ENCODE peak calls at places on chromosome 19, in nine cellular contexts. One of them, this sample, is unnamed. For H3K36me3, the result is how much of the 10 kb centered on the place peaks cover.

GRCh38 chr19:46659151-46660007 is 1.6 kb downstream of the DACT3 start:
- DNase-seq in esophagus muscularis mucosa: no peak
- DNase-seq in breast epithelium: no peak
- DNase-seq in endothelial cell of umbilical vein: no peak
- DNase-seq in SK-N-SH: peak
- DNase-seq in H1: peak
- DNase-seq in transverse colon: peak
- DNase-seq in HCT116: no peak
- DNase-seq in upper lobe of left lung: peak
- DNase-seq in this sample: no peak

GRCh38 chr19:45154064-45154827 is 6.5 kb downstream of the NKPD1 start:
- DNase-seq in H1: no peak
- DNase-seq in SK-N-SH: no peak
- DNase-seq in breast epithelium: no peak
- DNase-seq in upper lobe of left lung: no peak
- DNase-seq in HCT116: peak
- DNase-seq in transverse colon: no peak
- DNase-seq in esophagus muscularis mucosa: no peak
- DNase-seq in endothelial cell of umbilical vein: peak
- DNase-seq in this sample: no peak

GRCh38 chr19:32543107-32543900 is 37.7 kb upstream of the PDCD5 start:
- DNase-seq in breast epithelium: no peak
- DNase-seq in transverse colon: no peak
- DNase-seq in HCT116: no peak
- DNase-seq in endothelial cell of umbilical vein: no peak
- DNase-seq in SK-N-SH: no peak
- DNase-seq in upper lobe of left lung: no peak
- DNase-seq in H1: no peak
- DNase-seq in esophagus muscularis mucosa: no peak
- DNase-seq in this sample: no peak

GRCh38 chr19:13013649-13014048 is 18.4 kb downstream of the NFIX start:
- DNase-seq in transverse colon: no peak
- DNase-seq in HCT116: no peak
- DNase-seq in endothelial cell of umbilical vein: no peak
- DNase-seq in upper lobe of left lung: no peak
- DNase-seq in breast epithelium: no peak
- DNase-seq in esophagus muscularis mucosa: no peak
- DNase-seq in SK-N-SH: no peak
- DNase-seq in H1: no peak
- DNase-seq in this sample: no peak

GRCh38 chr19:48967346-48968178 is 2.5 kb downstream of the FTL start:
- DNase-seq in esophagus muscularis mucosa: no peak
- DNase-seq in HCT116: no peak
- DNase-seq in H1: no peak
- DNase-seq in upper lobe of left lung: no peak
- DNase-seq in breast epithelium: no peak
- DNase-seq in SK-N-SH: no peak
- DNase-seq in transverse colon: peak
- DNase-seq in endothelial cell of umbilical vein: no peak
- DNase-seq in this sample: no peak

GRCh38 chr19:11560404-11560988 is 1.5 kb upstream of the ELOF1 start:
- DNase-seq in transverse colon: peak
- DNase-seq in esophagus muscularis mucosa: no peak
- DNase-seq in HCT116: peak
- DNase-seq in H1: peak
- DNase-seq in breast epithelium: no peak
- DNase-seq in SK-N-SH: peak
- DNase-seq in endothelial cell of umbilical vein: peak
- DNase-seq in upper lobe of left lung: no peak
- DNase-seq in this sample: peak

GRCh38 chr19:47897857-47898256 is 11.7 kb upstream of the SULT2A1 start:
- DNase-seq in endothelial cell of umbilical vein: no peak
- DNase-seq in esophagus muscularis mucosa: no peak
- DNase-seq in SK-N-SH: no peak
- DNase-seq in upper lobe of left lung: no peak
- DNase-seq in HCT116: no peak
- DNase-seq in transverse colon: no peak
- DNase-seq in breast epithelium: no peak
- DNase-seq in H1: no peak
- DNase-seq in this sample: peak

GRCh38 chr19:49712397-49712859 is 21.5 kb downstream of the CPT1C start:
- DNase-seq in breast epithelium: no peak
- DNase-seq in upper lobe of left lung: no peak
- DNase-seq in esophagus muscularis mucosa: no peak
- DNase-seq in HCT116: peak
- DNase-seq in SK-N-SH: peak
- DNase-seq in endothelial cell of umbilical vein: no peak
- DNase-seq in H1: peak
- DNase-seq in transverse colon: peak
- DNase-seq in this sample: no peak

GRCh38 chr19:12913011-12913561 is 6.0 kb downstream of the SYCE2 start:
- DNase-seq in SK-N-SH: peak
- DNase-seq in H1: peak
- DNase-seq in HCT116: no peak
- DNase-seq in breast epithelium: peak
- DNase-seq in transverse colon: peak
- DNase-seq in endothelial cell of umbilical vein: peak
- DNase-seq in upper lobe of left lung: peak
- DNase-seq in esophagus muscularis mucosa: peak
- DNase-seq in this sample: peak

GRCh38 chr19:42330521-42330835 is 5.0 kb downstream of the MEGF8 start:
- DNase-seq in HCT116: no peak
- DNase-seq in upper lobe of left lung: no peak
- DNase-seq in endothelial cell of umbilical vein: no peak
- DNase-seq in transverse colon: no peak
- DNase-seq in esophagus muscularis mucosa: no peak
- DNase-seq in H1: no peak
- DNase-seq in breast epithelium: no peak
- DNase-seq in SK-N-SH: no peak
- DNase-seq in this sample: no peak

GRCh38 chr19:50649433-50650391 is at the start of gene C19orf81:
- DNase-seq in H1: peak
- DNase-seq in HCT116: peak
- DNase-seq in breast epithelium: no peak
- DNase-seq in SK-N-SH: peak
- DNase-seq in upper lobe of left lung: no peak
- DNase-seq in endothelial cell of umbilical vein: no peak
- DNase-seq in esophagus muscularis mucosa: no peak
- DNase-seq in transverse colon: no peak
- DNase-seq in this sample: no peak

GRCh38 chr19:48529156-48529555 is 17.5 kb upstream of the LMTK3 start:
- DNase-seq in SK-N-SH: no peak
- DNase-seq in esophagus muscularis mucosa: no peak
- DNase-seq in H1: no peak
- DNase-seq in HCT116: no peak
- DNase-seq in breast epithelium: no peak
- DNase-seq in upper lobe of left lung: no peak
- DNase-seq in endothelial cell of umbilical vein: no peak
- DNase-seq in transverse colon: no peak
- DNase-seq in this sample: no peak

GRCh38 chr19:39544201-39544903 is 4.4 kb upstream of the EID2 start:
- DNase-seq in endothelial cell of umbilical vein: no peak
- DNase-seq in esophagus muscularis mucosa: no peak
- DNase-seq in breast epithelium: no peak
- DNase-seq in upper lobe of left lung: no peak
- DNase-seq in SK-N-SH: no peak
- DNase-seq in HCT116: no peak
- DNase-seq in transverse colon: no peak
- DNase-seq in H1: no peak
- DNase-seq in this sample: no peak

GRCh38 chr19:48400018-48400742 is 6.7 kb downstream of the GRIN2D start:
- DNase-seq in esophagus muscularis mucosa: no peak
- DNase-seq in endothelial cell of umbilical vein: peak
- DNase-seq in HCT116: peak
- DNase-seq in upper lobe of left lung: no peak
- DNase-seq in H1: peak
- DNase-seq in breast epithelium: no peak
- DNase-seq in SK-N-SH: peak
- DNase-seq in transverse colon: peak
- DNase-seq in this sample: peak

GRCh38 chr19:39413269-39413902 is 917 bp downstream of the PLEKHG2 start:
- DNase-seq in esophagus muscularis mucosa: no peak
- DNase-seq in endothelial cell of umbilical vein: peak
- DNase-seq in breast epithelium: no peak
- DNase-seq in upper lobe of left lung: peak
- DNase-seq in HCT116: no peak
- DNase-seq in transverse colon: peak
- DNase-seq in H1: peak
- DNase-seq in SK-N-SH: peak
- DNase-seq in this sample: no peak

DNA sequence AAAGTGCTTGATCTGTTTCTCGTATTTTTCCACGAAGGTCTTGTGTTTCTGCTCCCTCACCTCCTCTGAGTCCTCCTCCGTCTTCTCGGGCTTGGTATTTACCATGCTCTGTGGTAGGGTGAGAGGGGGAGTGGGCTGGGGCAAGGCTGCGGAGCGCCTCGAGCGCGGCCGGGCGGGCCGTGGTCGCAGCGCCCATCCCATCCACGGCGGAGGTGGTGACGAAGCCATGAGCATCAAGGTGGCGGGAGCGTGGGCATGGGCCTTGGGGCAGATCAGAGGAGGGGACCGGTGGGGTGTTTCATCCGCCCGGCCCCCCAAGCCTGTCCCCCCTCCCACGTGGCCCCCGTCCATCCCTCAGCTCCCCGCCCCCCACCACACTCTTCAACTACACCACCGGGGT is 7.9 kb downstream of the CDC37 start:
- DNase-seq in transverse colon: no peak
- DNase-seq in SK-N-SH: no peak
- DNase-seq in H1: no peak
- DNase-seq in breast epithelium: no peak
- DNase-seq in HCT116: no peak
- DNase-seq in esophagus muscularis mucosa: no peak
- DNase-seq in endothelial cell of umbilical vein: no peak
- DNase-seq in upper lobe of left lung: peak
- DNase-seq in this sample: no peak
- H3K36me3 ChIP-seq in transverse colon: under half
- H3K36me3 ChIP-seq in SK-N-SH: under half
- H3K36me3 ChIP-seq in H1: under half
- H3K36me3 ChIP-seq in breast epithelium: under half
- H3K36me3 ChIP-seq in HCT116: half or more
- H3K36me3 ChIP-seq in esophagus muscularis mucosa: half or more
- H3K36me3 ChIP-seq in endothelial cell of umbilical vein: under half
- H3K36me3 ChIP-seq in upper lobe of left lung: half or more
- H3K36me3 ChIP-seq in this sample: half or more

DNA sequence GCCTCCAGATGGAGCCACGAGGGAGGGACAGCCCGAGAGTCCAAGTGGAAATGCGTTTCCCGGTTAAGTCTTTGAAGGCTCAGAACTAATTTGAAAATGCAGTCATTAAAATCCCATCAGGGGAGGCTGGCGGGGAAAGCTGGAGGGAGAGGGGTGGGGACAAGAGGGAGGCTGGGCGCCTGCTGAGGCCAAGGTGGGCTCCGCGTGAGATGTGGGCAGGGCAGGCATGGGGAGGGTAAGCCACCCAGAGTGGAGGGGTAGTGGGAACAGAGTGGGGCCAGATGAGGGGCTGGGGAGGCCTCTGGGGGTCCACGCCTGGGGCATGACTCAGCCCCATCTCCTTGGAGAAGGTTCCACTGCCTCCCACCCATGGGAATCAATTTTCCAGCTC is 11.0 kb downstream of the ONECUT3 start:
- DNase-seq in H1: no peak
- DNase-seq in endothelial cell of umbilical vein: no peak
- DNase-seq in transverse colon: no peak
- DNase-seq in breast epithelium: no peak
- DNase-seq in HCT116: no peak
- DNase-seq in esophagus muscularis mucosa: no peak
- DNase-seq in SK-N-SH: no peak
- DNase-seq in upper lobe of left lung: no peak
- DNase-seq in this sample: no peak
- TF ChIP-seq POLR2AphosphoS5 in H1: no peak
- TF ChIP-seq POLR2AphosphoS5 in endothelial cell of umbilical vein: no peak
- TF ChIP-seq POLR2AphosphoS5 in transverse colon: no peak
- TF ChIP-seq POLR2AphosphoS5 in breast epithelium: no peak
- TF ChIP-seq POLR2AphosphoS5 in HCT116: no peak
- TF ChIP-seq POLR2AphosphoS5 in esophagus muscularis mucosa: no peak
- TF ChIP-seq POLR2AphosphoS5 in SK-N-SH: no peak
- TF ChIP-seq POLR2AphosphoS5 in upper lobe of left lung: no peak
- TF ChIP-seq POLR2AphosphoS5 in this sample: no peak

DNA sequence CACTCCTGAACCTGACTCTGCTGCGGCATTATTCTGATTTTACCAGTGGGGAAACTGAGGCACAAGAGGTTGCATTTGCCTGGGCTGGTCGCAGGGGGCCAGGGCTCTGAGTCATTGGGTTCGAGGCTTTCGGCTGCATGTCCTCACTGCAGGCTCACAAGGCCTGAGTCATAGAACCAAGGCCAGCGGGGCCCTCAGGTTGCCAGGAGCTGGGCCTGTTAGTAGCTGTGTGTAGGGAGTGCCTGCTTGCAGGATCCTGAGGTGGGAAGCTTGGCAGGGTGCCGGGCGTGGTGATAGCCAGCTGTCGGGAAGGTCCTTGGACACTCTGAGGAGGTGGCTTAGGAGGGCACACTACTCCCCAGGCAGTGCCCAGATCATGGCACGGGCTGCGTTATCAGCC is 21.6 kb upstream of the F2RL3 start:
- DNase-seq in endothelial cell of umbilical vein: no peak
- DNase-seq in transverse colon: no peak
- DNase-seq in esophagus muscularis mucosa: no peak
- DNase-seq in SK-N-SH: no peak
- DNase-seq in upper lobe of left lung: no peak
- DNase-seq in HCT116: no peak
- DNase-seq in H1: no peak
- DNase-seq in breast epithelium: no peak
- DNase-seq in this sample: no peak
- H3K36me3 ChIP-seq in endothelial cell of umbilical vein: under half
- H3K36me3 ChIP-seq in transverse colon: under half
- H3K36me3 ChIP-seq in esophagus muscularis mucosa: half or more
- H3K36me3 ChIP-seq in SK-N-SH: under half
- H3K36me3 ChIP-seq in upper lobe of left lung: half or more
- H3K36me3 ChIP-seq in HCT116: under half
- H3K36me3 ChIP-seq in H1: half or more
- H3K36me3 ChIP-seq in breast epithelium: under half
- H3K36me3 ChIP-seq in this sample: half or more

DNA sequence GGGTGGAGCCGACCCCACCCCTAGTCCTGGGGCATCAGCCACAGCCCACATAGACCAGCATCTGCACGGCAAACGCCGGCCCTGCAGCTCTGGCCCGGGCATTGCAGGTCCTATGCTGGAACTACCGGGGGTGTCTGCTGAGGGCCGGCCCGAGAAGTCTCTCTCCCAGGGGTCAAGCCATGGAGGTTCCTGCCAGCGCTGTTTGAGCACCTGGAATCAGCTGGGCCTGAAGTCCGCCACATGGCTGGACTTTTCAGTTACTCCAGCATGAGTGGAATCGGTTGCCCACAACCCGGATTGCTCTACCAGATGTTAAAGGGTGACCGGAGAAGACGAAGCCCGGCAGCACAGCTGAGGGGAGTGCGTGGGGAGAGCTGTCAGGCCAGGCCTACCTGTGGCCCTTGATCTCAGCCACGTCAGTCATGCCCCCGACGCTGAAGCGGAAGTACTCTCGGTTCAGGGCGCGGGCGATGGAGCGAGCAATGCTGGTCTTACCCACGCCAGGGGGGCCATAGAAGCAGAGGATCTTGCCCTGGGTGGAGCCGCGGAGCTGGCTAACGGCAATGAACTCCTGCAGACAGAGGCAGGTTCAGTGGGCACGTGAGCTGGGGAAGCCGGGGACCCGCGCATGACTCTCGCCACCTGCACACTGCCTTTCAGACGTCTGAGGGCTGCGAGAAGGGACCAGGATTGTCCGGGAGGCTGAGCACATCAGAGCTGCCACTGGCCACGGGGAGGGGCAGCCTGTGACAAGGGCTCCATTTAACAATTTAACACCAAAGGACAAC is 8.7 kb downstream of the RPL36 start:
- DNase-seq in SK-N-SH: peak
- DNase-seq in endothelial cell of umbilical vein: no peak
- DNase-seq in transverse colon: no peak
- DNase-seq in H1: no peak
- DNase-seq in esophagus muscularis mucosa: no peak
- DNase-seq in upper lobe of left lung: peak
- DNase-seq in HCT116: no peak
- DNase-seq in breast epithelium: no peak
- DNase-seq in this sample: no peak
- TF ChIP-seq POLR2AphosphoS5 in SK-N-SH: no peak
- TF ChIP-seq POLR2AphosphoS5 in endothelial cell of umbilical vein: no peak
- TF ChIP-seq POLR2AphosphoS5 in transverse colon: no peak
- TF ChIP-seq POLR2AphosphoS5 in H1: peak
- TF ChIP-seq POLR2AphosphoS5 in esophagus muscularis mucosa: no peak
- TF ChIP-seq POLR2AphosphoS5 in upper lobe of left lung: no peak
- TF ChIP-seq POLR2AphosphoS5 in HCT116: no peak
- TF ChIP-seq POLR2AphosphoS5 in breast epithelium: no peak
- TF ChIP-seq POLR2AphosphoS5 in this sample: no peak

This sample was measured in stomach.